ENCODE peak calls at places on chromosome 7, in five cellular contexts. W, F, B, P and R are unnamed samples. For H3K27me3, the result is how much of the 10 kb centered on the place peaks cover.

GRCh38 chr7:108630002-108630401 is 60.3 kb downstream of the DNAJB9 start:
- DNase-seq in W (no peak), F (no peak), B (no peak), P (no peak), R (no peak)

GRCh38 chr7:16841681-16842080 is 36.9 kb upstream of the AGR2 start:
- DNase-seq in W (no peak), F (no peak), B (no peak), P (no peak), R (no peak)

GRCh38 chr7:3880221-3880935 is 579.3 kb downstream of the SDK1 start:
- DNase-seq in W (no peak), F (no peak), B (no peak), P (no peak), R (no peak)

GRCh38 chr7:73667344-73668102 is at the start of gene VPS37D:
- DNase-seq in W (peak), F (peak), B (peak), P (peak), R (peak)

GRCh38 chr7:64651203-64651602 is 14.7 kb upstream of the ZNF107 start:
- DNase-seq in W (no peak), F (no peak), B (no peak), P (no peak), R (no peak)

GRCh38 chr7:70777251-70777650 is 354.7 kb upstream of the GALNT17 start:
- DNase-seq in W (no peak), F (no peak), B (no peak), P (no peak), R (no peak)

GRCh38 chr7:23117841-23118240 is 12.3 kb downstream of the KLHL7 start:
- DNase-seq in W (no peak), F (no peak), B (no peak), P (no peak), R (no peak)

GRCh38 chr7:99762680-99763327 is 21.2 kb downstream of the CYP3A4 start:
- DNase-seq in W (no peak), F (peak), B (no peak), P (no peak), R (peak)

GRCh38 chr7:158843775-158844174 is 12.6 kb upstream of the DYNC2I1 start:
- DNase-seq in W (no peak), F (no peak), B (no peak), P (no peak), R (no peak)

GRCh38 chr7:8386926-8387550 is 46.4 kb upstream of the NXPH1 start:
- DNase-seq in W (no peak), F (no peak), B (peak), P (no peak), R (no peak)

GRCh38 chr7:64869121-64869725 is 33.9 kb upstream of the ZNF273 start:
- DNase-seq in W (no peak), F (no peak), B (no peak), P (no peak), R (no peak)

GRCh38 chr7:1641661-1642260 is 28.3 kb upstream of the ELFN1 start:
- DNase-seq in W (no peak), F (no peak), B (no peak), P (no peak), R (no peak)

GRCh38 chr7:1639071-1639470 is 31.0 kb upstream of the ELFN1 start:
- DNase-seq in W (peak), F (peak), B (no peak), P (no peak), R (no peak)

GRCh38 chr7:1639578-1640175 is 30.4 kb upstream of the ELFN1 start:
- DNase-seq in W (peak), F (peak), B (no peak), P (no peak), R (no peak)

GRCh38 chr7:1641173-1641572 is 28.9 kb upstream of the ELFN1 start:
- DNase-seq in W (no peak), F (no peak), B (no peak), P (no peak), R (no peak)

DNA sequence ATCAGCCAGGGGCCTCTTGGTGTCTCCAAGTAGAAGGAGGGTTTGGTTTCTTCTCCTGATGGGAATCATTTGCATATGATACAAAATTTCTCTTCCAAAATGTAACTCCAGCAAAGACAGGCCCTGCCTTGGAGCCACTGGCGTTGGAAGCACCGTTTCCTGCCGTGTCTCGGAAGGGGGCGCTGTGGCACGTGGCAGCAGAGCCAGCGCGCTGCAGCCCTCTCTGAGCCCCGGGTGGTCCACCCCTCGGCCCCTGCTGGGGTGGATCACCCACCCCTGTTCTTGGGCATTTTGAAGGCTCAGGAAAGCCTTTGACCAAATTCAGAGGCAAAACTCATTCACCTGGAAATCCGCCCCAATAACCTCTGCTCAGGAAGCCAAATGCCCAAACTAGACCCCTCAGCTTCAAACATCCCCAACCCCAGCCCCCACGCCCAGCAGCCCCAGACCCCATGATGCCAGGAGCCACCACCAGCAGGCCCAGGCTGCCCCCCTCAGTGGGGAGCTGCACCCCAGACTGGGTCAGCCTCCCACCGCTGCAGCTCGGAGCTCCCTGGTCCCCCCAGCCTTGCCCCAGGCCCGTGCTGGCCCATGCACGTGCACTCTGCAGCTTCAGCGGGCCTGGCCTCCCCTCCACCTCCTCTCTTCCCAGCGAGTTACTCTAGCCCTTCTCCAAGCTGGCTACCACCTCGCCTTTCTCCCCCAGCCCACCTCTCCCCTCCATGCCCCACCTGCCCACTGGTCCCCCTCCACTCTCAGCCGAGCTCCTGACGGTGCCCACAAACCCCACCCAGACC is 29.5 kb upstream of the ELFN1 start:
- DNase-seq in W (no peak), F (no peak), B (no peak), P (no peak), R (no peak)
- TF ChIP-seq CTCF in W (no peak), F (no peak), B (no peak), P (no peak), R (no peak)

GRCh38 chr7:1316086-1316485 is 83.4 kb downstream of the UNCX start:
- DNase-seq in W (no peak), F (no peak), B (no peak), P (no peak), R (no peak)

GRCh38 chr7:1314021-1314907 is 81.6 kb downstream of the UNCX start:
- DNase-seq in W (no peak), F (peak), B (no peak), P (no peak), R (peak)

GRCh38 chr7:1312098-1313070 is 79.7 kb downstream of the UNCX start:
- DNase-seq in W (no peak), F (no peak), B (no peak), P (no peak), R (no peak)

GRCh38 chr7:1313591-1313990 is 80.9 kb downstream of the UNCX start:
- DNase-seq in W (no peak), F (peak), B (no peak), P (no peak), R (no peak)

GRCh38 chr7:1314908-1315450 is 82.3 kb downstream of the UNCX start:
- DNase-seq in W (no peak), F (peak), B (no peak), P (no peak), R (no peak)
- H3K27me3 ChIP-seq in W (under half), F (half or more), B (under half), P (under half), R (under half)

GRCh38 chr7:46356365-46356764 is 435.3 kb upstream of the IGFBP3 start:
- DNase-seq in W (no peak), F (no peak), B (no peak), P (peak), R (no peak)
- TF ChIP-seq CTCF in W (no peak), F (no peak), B (no peak), P (no peak), R (no peak)

GRCh38 chr7:101018271-101019167 is 1.4 kb upstream of the MUC17 start:
- DNase-seq in W (no peak), F (no peak), B (peak), P (no peak), R (no peak)

GRCh38 chr7:101015626-101016025 is 4.3 kb upstream of the MUC17 start:
- DNase-seq in W (no peak), F (no peak), B (no peak), P (no peak), R (no peak)

GRCh38 chr7:101017099-101017777 is 2.6 kb upstream of the MUC17 start:
- DNase-seq in W (peak), F (peak), B (peak), P (peak), R (peak)

GRCh38 chr7:101009629-101010028 is 10.3 kb upstream of the MUC17 start:
- DNase-seq in W (no peak), F (no peak), B (no peak), P (no peak), R (no peak)

DNA sequence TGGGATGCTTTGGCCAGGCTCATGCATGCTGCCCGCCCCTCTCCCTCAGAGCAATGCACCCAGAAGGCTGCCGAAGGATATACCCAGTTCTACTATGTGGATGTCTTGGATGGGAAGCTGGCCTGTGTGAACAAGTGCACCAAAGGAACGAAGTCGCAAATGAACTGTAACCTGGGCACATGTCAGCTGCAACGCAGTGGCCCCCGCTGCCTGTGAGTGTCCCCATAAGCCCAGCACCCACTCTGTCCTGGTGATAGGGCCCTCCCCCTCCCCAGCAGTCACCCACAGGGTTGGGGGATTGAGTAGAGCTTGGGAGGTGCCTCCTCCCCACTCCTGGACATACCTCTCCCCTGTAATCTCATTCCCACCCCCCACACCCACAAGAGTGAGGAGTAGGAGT is 7.0 kb upstream of the MUC17 start:
- DNase-seq in W (no peak), F (no peak), B (no peak), P (no peak), R (no peak)
- H3K27me3 ChIP-seq in W (under half), F (half or more), B (under half), P (under half), R (under half)

DNA sequence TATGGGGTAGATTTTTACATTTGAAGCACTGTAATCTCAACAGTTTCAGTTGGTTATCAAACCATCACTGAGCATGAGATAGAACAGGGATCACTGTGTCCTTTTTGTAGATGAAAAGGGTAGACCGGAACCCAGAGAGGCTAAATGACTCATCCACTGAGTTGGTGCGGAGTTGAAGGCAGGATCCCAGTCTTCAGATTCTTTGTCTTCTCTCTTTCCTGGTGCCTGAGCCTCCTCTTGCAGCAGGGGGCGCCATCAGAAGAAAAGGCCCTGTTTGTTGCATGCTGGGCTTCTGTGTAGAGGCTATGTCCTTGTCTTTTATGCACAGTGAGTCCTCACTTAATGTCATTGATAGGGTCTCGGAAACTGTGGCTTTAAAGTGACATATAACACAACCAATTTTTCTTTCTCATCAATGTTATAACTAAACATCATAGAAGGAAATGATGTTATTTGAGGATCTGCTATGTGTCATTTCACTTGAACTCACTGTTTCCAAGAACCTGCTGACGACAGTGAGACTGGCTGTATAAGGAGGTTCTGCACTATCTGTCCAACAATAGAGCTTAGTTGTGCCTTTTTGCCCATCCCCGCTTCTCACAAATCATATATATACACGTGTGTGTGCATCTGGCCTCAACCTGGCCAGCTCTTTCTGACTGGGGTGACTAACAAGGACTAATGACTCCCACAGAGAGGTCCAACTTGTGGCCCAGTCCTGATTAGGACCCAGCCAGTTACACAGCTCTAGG is 14.3 kb downstream of the ZNF282 start:
- DNase-seq in W (no peak), F (no peak), B (no peak), P (no peak), R (no peak)
- TF ChIP-seq CTCF in W (peak), F (peak), B (peak), P (no peak), R (peak)

DNA sequence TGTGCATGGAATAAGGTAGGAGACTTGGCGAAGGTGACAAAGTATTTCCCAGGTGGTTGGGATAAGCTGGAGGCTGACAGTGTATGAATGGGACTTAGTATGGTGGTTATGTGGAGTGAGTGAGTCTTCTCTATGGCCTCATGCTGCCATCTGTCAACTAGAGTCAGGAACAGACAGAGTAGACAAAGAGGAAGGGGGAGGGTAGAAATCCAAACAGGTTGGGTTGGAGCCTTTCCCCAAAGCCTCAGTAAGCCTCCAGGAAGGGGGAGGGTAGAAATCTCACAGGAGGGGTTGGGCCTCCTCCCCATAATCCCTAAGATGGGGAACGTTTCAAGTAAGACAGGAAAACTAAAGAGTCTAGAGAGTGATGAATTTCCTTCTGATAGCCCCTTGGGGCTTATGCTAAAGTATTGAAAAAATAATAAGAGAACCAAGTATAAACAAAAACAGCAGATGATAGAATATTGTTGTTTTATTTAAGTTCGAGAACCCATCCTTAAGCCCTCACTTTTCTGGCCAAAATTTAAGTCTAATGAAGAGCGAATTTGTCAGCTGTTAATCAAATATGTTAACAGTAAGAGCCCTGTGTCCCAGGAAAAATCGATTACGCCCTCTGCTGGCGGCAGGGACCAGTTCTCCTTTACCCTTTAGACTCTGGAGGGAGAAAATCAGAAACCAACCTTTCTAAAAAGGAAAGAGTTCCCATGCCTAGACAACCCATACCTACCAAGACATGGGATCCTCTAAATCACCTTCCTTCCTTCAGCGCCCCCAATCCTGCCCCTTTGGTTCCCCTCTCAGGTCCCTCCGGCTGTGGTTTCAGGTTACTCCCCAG is 1.8 kb upstream of the AKR1B15 start:
- DNase-seq in W (peak), F (peak), B (peak), P (peak), R (no peak)
- H3K27me3 ChIP-seq in W (under half), F (under half), B (under half), P (under half), R (under half)

GRCh38 chr7:143394777-143395176 is 13.6 kb downstream of the ZYX start:
- DNase-seq in W (no peak), F (no peak), B (no peak), P (no peak), R (no peak)
- TF ChIP-seq CTCF in W (no peak), F (no peak), B (no peak), P (no peak), R (no peak)

DNA sequence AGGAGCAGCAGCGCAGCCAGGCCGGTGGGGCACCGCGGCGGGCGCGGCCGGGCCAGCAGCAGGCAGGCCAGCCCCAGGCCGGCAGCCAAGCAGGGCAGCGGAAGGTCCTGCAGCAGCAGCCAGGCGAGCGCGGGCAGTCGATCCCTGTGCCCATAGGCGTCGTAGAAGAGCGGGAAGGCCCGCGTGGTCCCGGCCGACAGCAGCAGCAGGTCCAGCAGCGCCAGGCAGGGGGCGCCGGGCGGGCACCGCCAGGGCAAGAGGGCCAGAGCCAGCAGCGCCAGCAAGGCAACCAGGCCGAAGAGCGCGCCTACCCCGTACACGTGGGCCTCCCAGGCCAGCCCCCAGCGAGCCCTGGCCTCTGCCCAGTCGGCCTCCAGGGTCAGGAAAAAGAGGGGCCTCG is 8.4 kb upstream of the RBM28 start:
- DNase-seq in W (peak), F (peak), B (no peak), P (peak), R (peak)
- H3K27me3 ChIP-seq in W (under half), F (under half), B (under half), P (under half), R (half or more)

GRCh38 chr7:79245623-79246249 is 207.7 kb downstream of the MAGI2 start:
- DNase-seq in W (no peak), F (no peak), B (no peak), P (no peak), R (no peak)
- TF ChIP-seq CTCF in W (no peak), F (no peak), B (no peak), P (no peak), R (no peak)